ENCODE peak calls at places on chromosome 3, in nine cellular contexts. One of them, this sample, is unnamed.

GRCh38 chr3:154931484-154931883 is 148.6 kb upstream of the MME start:
- DNase-seq in K562: no peak
- DNase-seq in esophagus muscularis mucosa: no peak
- DNase-seq in A549: no peak
- DNase-seq in transverse colon: no peak
- DNase-seq in GM12878: no peak
- DNase-seq in sigmoid colon: no peak
- DNase-seq in ovary: no peak
- DNase-seq in stomach: no peak
- DNase-seq in this sample: no peak

GRCh38 chr3:196793224-196793623 is 53.6 kb downstream of the PAK2 start:
- DNase-seq in A549: peak
- DNase-seq in esophagus muscularis mucosa: no peak
- DNase-seq in K562: no peak
- DNase-seq in ovary: no peak
- DNase-seq in stomach: no peak
- DNase-seq in GM12878: no peak
- DNase-seq in transverse colon: no peak
- DNase-seq in sigmoid colon: no peak
- DNase-seq in this sample: no peak

GRCh38 chr3:138960417-138960852 is 13.4 kb downstream of the FOXL2NB start:
- DNase-seq in transverse colon: no peak
- DNase-seq in ovary: peak
- DNase-seq in K562: no peak
- DNase-seq in stomach: no peak
- DNase-seq in esophagus muscularis mucosa: no peak
- DNase-seq in sigmoid colon: no peak
- DNase-seq in GM12878: no peak
- DNase-seq in A549: no peak
- DNase-seq in this sample: no peak

GRCh38 chr3:58106640-58107039 is 98.4 kb downstream of the FLNB start:
- DNase-seq in GM12878: no peak
- DNase-seq in ovary: no peak
- DNase-seq in esophagus muscularis mucosa: no peak
- DNase-seq in stomach: no peak
- DNase-seq in transverse colon: no peak
- DNase-seq in A549: no peak
- DNase-seq in K562: no peak
- DNase-seq in sigmoid colon: no peak
- DNase-seq in this sample: no peak

GRCh38 chr3:130748520-130748919 is 1.9 kb upstream of the PIK3R4 start:
- DNase-seq in ovary: no peak
- DNase-seq in transverse colon: no peak
- DNase-seq in esophagus muscularis mucosa: no peak
- DNase-seq in K562: no peak
- DNase-seq in GM12878: no peak
- DNase-seq in sigmoid colon: no peak
- DNase-seq in stomach: no peak
- DNase-seq in A549: no peak
- DNase-seq in this sample: no peak

GRCh38 chr3:43522702-43523362 is 99.0 kb downstream of the ANO10 start:
- DNase-seq in transverse colon: no peak
- DNase-seq in sigmoid colon: no peak
- DNase-seq in esophagus muscularis mucosa: no peak
- DNase-seq in stomach: no peak
- DNase-seq in ovary: no peak
- DNase-seq in GM12878: no peak
- DNase-seq in A549: peak
- DNase-seq in K562: peak
- DNase-seq in this sample: no peak

GRCh38 chr3:127762787-127763105 is 59.6 kb downstream of the MGLL start:
- DNase-seq in esophagus muscularis mucosa: no peak
- DNase-seq in ovary: no peak
- DNase-seq in stomach: no peak
- DNase-seq in transverse colon: no peak
- DNase-seq in A549: no peak
- DNase-seq in GM12878: no peak
- DNase-seq in K562: no peak
- DNase-seq in sigmoid colon: no peak
- DNase-seq in this sample: no peak

GRCh38 chr3:15102256-15102655 is 3.3 kb upstream of the RBSN start:
- DNase-seq in esophagus muscularis mucosa: no peak
- DNase-seq in transverse colon: peak
- DNase-seq in stomach: peak
- DNase-seq in GM12878: no peak
- DNase-seq in A549: no peak
- DNase-seq in ovary: no peak
- DNase-seq in K562: no peak
- DNase-seq in sigmoid colon: peak
- DNase-seq in this sample: peak

GRCh38 chr3:123883656-123884257 is 375 bp downstream of the MYLK start:
- DNase-seq in GM12878: no peak
- DNase-seq in ovary: peak
- DNase-seq in sigmoid colon: no peak
- DNase-seq in esophagus muscularis mucosa: peak
- DNase-seq in A549: peak
- DNase-seq in stomach: no peak
- DNase-seq in K562: no peak
- DNase-seq in transverse colon: peak
- DNase-seq in this sample: no peak

GRCh38 chr3:190585771-190586630 is 72.1 kb downstream of the IL1RAP start:
- DNase-seq in esophagus muscularis mucosa: no peak
- DNase-seq in stomach: no peak
- DNase-seq in GM12878: no peak
- DNase-seq in K562: no peak
- DNase-seq in ovary: no peak
- DNase-seq in transverse colon: no peak
- DNase-seq in sigmoid colon: no peak
- DNase-seq in A549: peak
- DNase-seq in this sample: no peak

GRCh38 chr3:139309046-139309660 is 34.7 kb upstream of the MRPS22 start:
- DNase-seq in A549: no peak
- DNase-seq in GM12878: no peak
- DNase-seq in esophagus muscularis mucosa: no peak
- DNase-seq in ovary: no peak
- DNase-seq in stomach: no peak
- DNase-seq in sigmoid colon: no peak
- DNase-seq in transverse colon: no peak
- DNase-seq in K562: no peak
- DNase-seq in this sample: no peak

GRCh38 chr3:183116051-183116614 is 16.8 kb upstream of the MCCC1 start:
- DNase-seq in GM12878: no peak
- DNase-seq in esophagus muscularis mucosa: no peak
- DNase-seq in stomach: peak
- DNase-seq in transverse colon: peak
- DNase-seq in K562: peak
- DNase-seq in A549: peak
- DNase-seq in sigmoid colon: no peak
- DNase-seq in ovary: no peak
- DNase-seq in this sample: no peak

GRCh38 chr3:185207931-185208746 is 45.7 kb downstream of the EHHADH start:
- DNase-seq in K562: no peak
- DNase-seq in A549: no peak
- DNase-seq in stomach: no peak
- DNase-seq in transverse colon: no peak
- DNase-seq in esophagus muscularis mucosa: no peak
- DNase-seq in sigmoid colon: no peak
- DNase-seq in ovary: no peak
- DNase-seq in GM12878: peak
- DNase-seq in this sample: no peak

GRCh38 chr3:87798567-87798947 is 260.2 kb downstream of the CGGBP1 start:
- DNase-seq in sigmoid colon: no peak
- DNase-seq in A549: no peak
- DNase-seq in ovary: no peak
- DNase-seq in esophagus muscularis mucosa: no peak
- DNase-seq in transverse colon: no peak
- DNase-seq in stomach: no peak
- DNase-seq in K562: peak
- DNase-seq in GM12878: no peak
- DNase-seq in this sample: no peak

GRCh38 chr3:16475766-16476165 is 37.7 kb downstream of the RFTN1 start:
- DNase-seq in K562: no peak
- DNase-seq in GM12878: no peak
- DNase-seq in sigmoid colon: no peak
- DNase-seq in stomach: no peak
- DNase-seq in A549: no peak
- DNase-seq in ovary: no peak
- DNase-seq in esophagus muscularis mucosa: no peak
- DNase-seq in transverse colon: no peak
- DNase-seq in this sample: no peak

GRCh38 chr3:171470714-171471227 is 10.6 kb upstream of the TNIK start:
- DNase-seq in sigmoid colon: no peak
- DNase-seq in transverse colon: no peak
- DNase-seq in K562: peak
- DNase-seq in ovary: no peak
- DNase-seq in stomach: no peak
- DNase-seq in esophagus muscularis mucosa: no peak
- DNase-seq in A549: no peak
- DNase-seq in GM12878: no peak
- DNase-seq in this sample: no peak
- TF ChIP-seq EP300 in sigmoid colon: no peak
- TF ChIP-seq EP300 in transverse colon: no peak
- TF ChIP-seq EP300 in K562: peak
- TF ChIP-seq EP300 in ovary: no peak
- TF ChIP-seq EP300 in stomach: no peak
- TF ChIP-seq EP300 in esophagus muscularis mucosa: no peak
- TF ChIP-seq EP300 in A549: no peak
- TF ChIP-seq EP300 in GM12878: no peak
- TF ChIP-seq EP300 in this sample: no peak

GRCh38 chr3:102162251-102162650 is 272.6 kb upstream of the ZPLD1 start:
- DNase-seq in esophagus muscularis mucosa: no peak
- DNase-seq in A549: no peak
- DNase-seq in ovary: no peak
- DNase-seq in stomach: no peak
- DNase-seq in GM12878: no peak
- DNase-seq in K562: no peak
- DNase-seq in sigmoid colon: no peak
- DNase-seq in transverse colon: no peak
- DNase-seq in this sample: no peak
- H3K4me3 ChIP-seq in esophagus muscularis mucosa: no peak
- H3K4me3 ChIP-seq in A549: no peak
- H3K4me3 ChIP-seq in ovary: no peak
- H3K4me3 ChIP-seq in stomach: no peak
- H3K4me3 ChIP-seq in GM12878: no peak
- H3K4me3 ChIP-seq in K562: no peak
- H3K4me3 ChIP-seq in sigmoid colon: no peak
- H3K4me3 ChIP-seq in transverse colon: no peak
- H3K4me3 ChIP-seq in this sample: no peak

DNA sequence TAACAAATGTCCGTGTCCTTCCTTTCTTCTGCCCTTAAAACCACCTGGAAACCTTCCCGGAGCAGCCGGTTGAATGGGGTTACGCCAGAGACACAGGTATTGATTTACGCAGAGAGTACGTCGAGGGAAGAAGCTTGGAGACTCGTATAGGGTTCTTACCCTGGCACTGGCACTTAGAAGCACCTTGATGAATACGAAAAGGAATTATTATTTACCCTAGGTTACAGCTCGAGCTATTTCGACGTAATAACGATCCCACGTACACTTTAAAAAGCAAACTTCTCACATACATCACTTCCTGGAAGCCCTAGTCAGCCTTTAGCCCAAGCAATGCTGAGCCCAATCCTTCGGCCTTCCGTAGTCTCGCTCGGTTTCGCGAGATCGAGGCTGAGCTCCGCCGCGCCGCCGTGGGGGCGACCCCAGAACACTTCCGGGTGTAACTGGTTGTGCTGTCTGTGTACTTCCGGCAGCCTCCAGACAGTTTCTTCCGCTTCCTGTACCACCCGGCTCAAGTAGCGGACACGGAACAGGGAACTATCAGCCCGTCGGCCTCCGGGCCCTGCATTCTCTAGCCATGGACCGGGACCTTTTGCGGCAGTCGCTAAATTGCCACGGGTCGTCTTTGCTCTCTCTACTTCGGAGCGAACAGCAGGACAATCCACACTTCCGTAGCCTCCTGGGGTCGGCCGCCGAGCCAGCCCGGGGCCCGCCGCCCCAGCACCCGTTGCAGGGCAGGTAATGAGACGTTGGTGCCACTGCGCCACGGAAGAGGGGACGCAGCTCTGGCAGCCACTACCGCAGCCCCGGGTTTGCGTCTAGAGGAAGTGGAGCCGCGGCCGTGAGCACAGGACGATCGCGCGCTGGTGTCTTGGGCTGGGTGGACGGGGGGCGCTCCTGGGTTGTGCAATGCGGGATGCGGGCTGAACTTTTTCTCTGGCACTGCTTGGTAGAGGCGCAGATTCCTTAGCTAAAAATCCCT is at the start of gene TTC14:
- DNase-seq in GM12878: peak
- DNase-seq in stomach: peak
- DNase-seq in K562: peak
- DNase-seq in A549: peak
- DNase-seq in transverse colon: peak
- DNase-seq in ovary: peak
- DNase-seq in esophagus muscularis mucosa: peak
- DNase-seq in sigmoid colon: peak
- DNase-seq in this sample: peak
- TF ChIP-seq EP300 in GM12878: no peak
- TF ChIP-seq EP300 in stomach: no peak
- TF ChIP-seq EP300 in K562: no peak
- TF ChIP-seq EP300 in A549: no peak
- TF ChIP-seq EP300 in transverse colon: no peak
- TF ChIP-seq EP300 in ovary: no peak
- TF ChIP-seq EP300 in esophagus muscularis mucosa: no peak
- TF ChIP-seq EP300 in sigmoid colon: no peak
- TF ChIP-seq EP300 in this sample: peak

GRCh38 chr3:6860911-6861330 is at the start of gene GRM7:
- DNase-seq in stomach: no peak
- DNase-seq in A549: no peak
- DNase-seq in transverse colon: no peak
- DNase-seq in GM12878: no peak
- DNase-seq in ovary: no peak
- DNase-seq in K562: no peak
- DNase-seq in sigmoid colon: no peak
- DNase-seq in esophagus muscularis mucosa: no peak
- DNase-seq in this sample: no peak
- H3K4me3 ChIP-seq in stomach: peak
- H3K4me3 ChIP-seq in A549: no peak
- H3K4me3 ChIP-seq in transverse colon: no peak
- H3K4me3 ChIP-seq in GM12878: no peak
- H3K4me3 ChIP-seq in ovary: peak
- H3K4me3 ChIP-seq in K562: no peak
- H3K4me3 ChIP-seq in sigmoid colon: no peak
- H3K4me3 ChIP-seq in esophagus muscularis mucosa: peak
- H3K4me3 ChIP-seq in this sample: peak

GRCh38 chr3:82202254-82202653 is 440.8 kb upstream of the GBE1 start:
- DNase-seq in ovary: no peak
- DNase-seq in A549: no peak
- DNase-seq in GM12878: no peak
- DNase-seq in K562: no peak
- DNase-seq in stomach: no peak
- DNase-seq in sigmoid colon: no peak
- DNase-seq in esophagus muscularis mucosa: no peak
- DNase-seq in transverse colon: no peak
- DNase-seq in this sample: no peak
- TF ChIP-seq EP300 in ovary: no peak
- TF ChIP-seq EP300 in A549: no peak
- TF ChIP-seq EP300 in GM12878: no peak
- TF ChIP-seq EP300 in K562: no peak
- TF ChIP-seq EP300 in stomach: no peak
- TF ChIP-seq EP300 in sigmoid colon: no peak
- TF ChIP-seq EP300 in esophagus muscularis mucosa: no peak
- TF ChIP-seq EP300 in transverse colon: no peak
- TF ChIP-seq EP300 in this sample: no peak

GRCh38 chr3:50950591-50950990 is 275.9 kb downstream of the DOCK3 start:
- DNase-seq in esophagus muscularis mucosa: no peak
- DNase-seq in stomach: no peak
- DNase-seq in A549: no peak
- DNase-seq in ovary: no peak
- DNase-seq in transverse colon: no peak
- DNase-seq in GM12878: no peak
- DNase-seq in sigmoid colon: no peak
- DNase-seq in K562: no peak
- DNase-seq in this sample: no peak
- H3K4me3 ChIP-seq in esophagus muscularis mucosa: no peak
- H3K4me3 ChIP-seq in stomach: no peak
- H3K4me3 ChIP-seq in A549: no peak
- H3K4me3 ChIP-seq in ovary: no peak
- H3K4me3 ChIP-seq in transverse colon: no peak
- H3K4me3 ChIP-seq in GM12878: peak
- H3K4me3 ChIP-seq in sigmoid colon: no peak
- H3K4me3 ChIP-seq in K562: no peak
- H3K4me3 ChIP-seq in this sample: no peak